ENCODE peak calls at places on chromosomes 2 and 18, in ten cellular contexts. K is mesendoderm; X is aorta; Q is BJ; G is body of pancreas; L is colonic mucosa; F is effector memory CD4-positive, alpha-beta T cell; J is breast epithelium; R is stomach; H is neural progenitor cell. D is an unnamed sample.

GRCh38 chr2:222897898-222898297 is 37.1 kb downstream of the ACSL3 start:
- DNase-seq in K (no peak), X (no peak), Q (no peak), G (no peak), L (no peak), F (no peak), J (no peak), R (no peak), H (no peak), D (no peak)

GRCh38 chr2:141618457-141618856 is 512.4 kb downstream of the LRP1B start:
- DNase-seq in K (no peak), X (no peak), Q (no peak), G (no peak), L (no peak), F (no peak), J (no peak), R (no peak), H (no peak), D (no peak)

GRCh38 chr18:8982416-8983183 is 119.9 kb upstream of the NDUFV2 start:
- DNase-seq in K (peak; percentile 78), X (no peak), Q (peak; percentile 93), G (peak; percentile 44), L (peak; percentile 48), F (no peak), J (peak; percentile 31), R (peak; percentile 67), H (peak; percentile 69), D (no peak)

GRCh38 chr18:56248613-56249235 is 389.7 kb downstream of the TXNL1 start:
- DNase-seq in K (no peak), X (no peak), Q (no peak), G (no peak), L (no peak), F (no peak), J (no peak), R (no peak), H (no peak), D (no peak)

GRCh38 chr2:32006992-32007391 is 3.8 kb downstream of the MEMO1 start:
- DNase-seq in K (no peak), X (no peak), Q (no peak), G (no peak), L (no peak), F (no peak), J (no peak), R (no peak), H (no peak), D (no peak)

GRCh38 chr2:9091819-9092218 is 88.3 kb upstream of the MBOAT2 start:
- DNase-seq in K (no peak), X (no peak), Q (no peak), G (no peak), L (no peak), F (no peak), J (no peak), R (no peak), H (no peak), D (no peak)

GRCh38 chr2:53182609-53183008 is 585.0 kb upstream of the CHAC2 start:
- DNase-seq in K (peak; percentile 59), X (no peak), Q (no peak), G (peak; percentile 17), L (no peak), F (no peak), J (no peak), R (no peak), H (peak; percentile 3), D (no peak)

GRCh38 chr2:233544079-233544690 is 22.4 kb downstream of the USP40 start:
- DNase-seq in K (peak; percentile 7), X (no peak), Q (no peak), G (no peak), L (peak; percentile 39), F (no peak), J (no peak), R (no peak), H (no peak), D (no peak)

DNA sequence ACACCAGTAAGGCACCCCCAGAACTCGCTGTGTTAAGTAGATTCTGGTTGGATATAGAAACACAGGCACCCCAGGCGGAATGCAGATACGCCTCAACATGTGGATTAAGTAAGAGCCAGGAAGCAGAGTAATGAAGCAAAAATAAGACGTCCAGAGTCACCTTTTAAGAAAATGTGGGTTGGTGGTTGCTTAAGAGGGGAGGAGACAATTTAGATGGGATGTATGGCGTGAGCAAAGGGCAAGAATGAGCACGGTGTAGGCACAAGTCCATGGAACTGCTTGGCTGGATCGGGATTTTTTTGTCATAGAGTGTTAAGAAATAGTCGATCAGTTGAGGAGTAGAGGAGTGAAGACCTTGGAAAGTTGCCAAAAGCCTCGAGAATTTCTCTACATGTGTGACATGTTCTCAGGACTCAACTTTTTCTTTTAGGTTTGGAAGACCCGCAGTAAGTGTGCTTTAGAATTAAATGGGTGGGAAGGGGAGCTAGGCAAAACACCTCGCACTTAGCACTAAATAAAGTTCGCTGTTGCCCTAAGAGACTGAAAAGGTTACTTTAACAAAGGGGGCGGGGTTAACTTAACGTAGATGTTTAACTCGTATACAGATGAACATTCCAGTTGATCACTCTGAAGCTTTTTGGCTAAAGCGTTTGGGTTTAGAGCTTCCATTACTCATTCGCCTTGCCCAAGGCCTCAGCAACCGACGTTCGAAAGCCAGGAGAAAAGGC is 731 bp upstream of the SLC39A10 start:
- DNase-seq in K (no peak), X (no peak), Q (no peak), G (peak; percentile 27), L (peak; percentile 32), F (peak; percentile 1), J (no peak), R (no peak), H (no peak), D (no peak)
- H3K4me3 ChIP-seq in K (no peak overlapping the region), X (peak overlapping the region; percentile 61), Q (peak overlapping the region; percentile 18), G (peak overlapping the region; percentile 2), L (peak overlapping the region; percentile 94), F (peak overlapping the region; percentile 95), J (peak overlapping the region; percentile 84), R (peak overlapping the region; percentile 83), H (peak overlapping the region; percentile 88), D (peak overlapping the region; percentile 89)

GRCh38 chr2:37573818-37574388 is 97.5 kb downstream of the CDC42EP3 start:
- DNase-seq in K (no peak), X (no peak), Q (no peak), G (no peak), L (no peak), F (no peak), J (no peak), R (no peak), H (no peak), D (no peak)

GRCh38 chr2:37573406-37573805 is 98.0 kb downstream of the CDC42EP3 start:
- DNase-seq in K (no peak), X (no peak), Q (no peak), G (no peak), L (no peak), F (no peak), J (no peak), R (no peak), H (no peak), D (no peak)

GRCh38 chr2:37569986-37570688 is 101.3 kb downstream of the CDC42EP3 start:
- DNase-seq in K (no peak), X (no peak), Q (no peak), G (no peak), L (no peak), F (no peak), J (no peak), R (no peak), H (no peak), D (no peak)

GRCh38 chr2:37570773-37571570 is 100.5 kb downstream of the CDC42EP3 start:
- DNase-seq in K (no peak), X (peak; percentile 76), Q (no peak), G (no peak), L (no peak), F (no peak), J (no peak), R (no peak), H (no peak), D (no peak)

DNA sequence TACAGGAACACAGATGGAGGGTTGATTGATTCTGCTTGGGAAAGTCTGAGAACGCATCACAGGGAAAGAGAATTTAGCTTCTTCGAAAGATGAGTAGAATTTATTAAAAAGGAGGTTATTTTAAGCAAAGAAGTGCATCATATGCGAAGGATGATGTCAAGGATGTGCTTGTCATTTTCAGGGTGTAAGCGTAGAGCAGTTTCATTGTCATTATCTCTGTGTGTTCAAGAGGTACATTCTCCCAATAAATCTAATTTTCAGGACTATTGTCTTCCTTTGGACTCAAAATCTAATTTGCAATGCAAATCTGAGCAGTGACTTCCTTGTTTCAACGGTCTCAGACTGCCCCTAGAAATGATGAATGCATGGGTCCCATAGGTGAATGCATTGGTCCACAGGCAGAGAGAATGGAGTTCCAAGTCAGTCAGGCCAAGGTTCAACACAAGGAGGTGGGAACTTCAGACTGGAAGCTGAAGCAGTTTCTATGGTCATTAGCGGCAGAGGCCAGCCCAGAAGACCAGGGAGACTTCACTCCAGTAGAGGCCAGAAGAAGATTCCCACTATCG is 99.8 kb downstream of the CDC42EP3 start:
- DNase-seq in K (no peak), X (no peak), Q (no peak), G (no peak), L (no peak), F (no peak), J (no peak), R (no peak), H (no peak), D (no peak)
- H3K36me3 ChIP-seq in K (no peaks in the 10 kb centered on the region), X (no peaks in the 10 kb centered on the region), Q (no peaks in the 10 kb centered on the region), G (no peaks in the 10 kb centered on the region), L (no peaks in the 10 kb centered on the region), F (no peaks in the 10 kb centered on the region), J (no peaks in the 10 kb centered on the region), R (no peaks in the 10 kb centered on the region), H (no peaks in the 10 kb centered on the region), D (no peaks in the 10 kb centered on the region)

GRCh38 chr2:191845248-191845715 is 1.6 kb downstream of the CAVIN2 start:
- DNase-seq in K (no peak), X (no peak), Q (no peak), G (no peak), L (no peak), F (no peak), J (no peak), R (no peak), H (peak; percentile 44), D (peak; percentile 65)

GRCh38 chr2:191845876-191846786 is 757 bp downstream of the CAVIN2 start:
- DNase-seq in K (no peak), X (peak; percentile 75), Q (no peak), G (no peak), L (no peak), F (no peak), J (no peak), R (no peak), H (no peak), D (peak; percentile 75)

GRCh38 chr2:191847764-191848163 is 876 bp upstream of the CAVIN2 start:
- DNase-seq in K (no peak), X (no peak), Q (no peak), G (no peak), L (no peak), F (no peak), J (no peak), R (no peak), H (no peak), D (no peak)

GRCh38 chr2:191848771-191849726 is 2.2 kb upstream of the CAVIN2 start:
- DNase-seq in K (no peak), X (no peak), Q (no peak), G (no peak), L (no peak), F (no peak), J (no peak), R (no peak), H (no peak), D (no peak)

GRCh38 chr2:191846787-191847620 is at the start of gene CAVIN2:
- DNase-seq in K (peak; percentile 53), X (no peak), Q (no peak), G (peak; percentile 58), L (peak; percentile 58), F (no peak), J (peak; percentile 49), R (peak; percentile 70), H (peak; percentile 7), D (peak; percentile 73)
- H3K4me3 ChIP-seq in K (no peak within 1 kb of the TSS), X (no peak within 1 kb of the TSS), Q (no peak within 1 kb of the TSS), G (no peak within 1 kb of the TSS), L (peak within 1 kb of the TSS; percentile 27), F (no peak within 1 kb of the TSS), J (peak within 1 kb of the TSS; percentile 45), R (peak within 1 kb of the TSS; percentile 47), H (no peak within 1 kb of the TSS), D (peak within 1 kb of the TSS; percentile 63)

GRCh38 chr2:191835100-191835499 is 11.8 kb downstream of the CAVIN2 start:
- DNase-seq in K (no peak), X (no peak), Q (no peak), G (no peak), L (no peak), F (no peak), J (no peak), R (no peak), H (no peak), D (no peak)

GRCh38 chr2:191836471-191836852 is 10.4 kb downstream of the CAVIN2 start:
- DNase-seq in K (no peak), X (no peak), Q (no peak), G (no peak), L (no peak), F (no peak), J (no peak), R (no peak), H (no peak), D (no peak)

GRCh38 chr2:191833356-191833755 is 13.5 kb downstream of the CAVIN2 start:
- DNase-seq in K (no peak), X (no peak), Q (no peak), G (no peak), L (no peak), F (no peak), J (no peak), R (no peak), H (no peak), D (no peak)

GRCh38 chr2:191836853-191837769 is 9.8 kb downstream of the CAVIN2 start:
- DNase-seq in K (peak; percentile 60), X (no peak), Q (no peak), G (no peak), L (no peak), F (no peak), J (no peak), R (no peak), H (no peak), D (peak; percentile 65)

GRCh38 chr2:191835539-191836350 is 11.1 kb downstream of the CAVIN2 start:
- DNase-seq in K (peak; percentile 62), X (no peak), Q (no peak), G (no peak), L (no peak), F (no peak), J (no peak), R (no peak), H (no peak), D (no peak)
- H3K36me3 ChIP-seq in K (no peaks in the 10 kb centered on the region), X (no peaks in the 10 kb centered on the region), Q (no peaks in the 10 kb centered on the region), G (no peaks in the 10 kb centered on the region), L (no peaks in the 10 kb centered on the region), F (no peaks in the 10 kb centered on the region), J (no peaks in the 10 kb centered on the region), R (no peaks in the 10 kb centered on the region), H (no peaks in the 10 kb centered on the region), D (peaks cover 24% of the 10 kb centered on the region)

D was measured in upper lobe of right lung.